ENCODE peak calls at places on chromosomes 4 and X, in ten cellular contexts. M is NB4; A is activated CD4-positive, alpha-beta T cell treated with anti-CD3 and anti-CD28 coated beads for 24 hours; Y is tibial nerve; S is mucosa of gallbladder; C is T-helper 2 cell; D is BE2C; K is left colon; O is EL; P is epithelial cell of esophagus. V is an unnamed sample.
A peak's percentile ranks its signal among the peaks of the same experiment; 100 is the strongest.

GRCh38 chr4:5037553-5038551 is 13.4 kb upstream of the STK32B start:
- DNase-seq in M (peak; percentile 96), S (no peak), D (no peak), A (no peak), Y (peak; percentile 75), P (peak; percentile 93), C (no peak), O (peak; percentile 99), K (no peak), V (no peak)

GRCh38 chr4:173415885-173416658 is 17.2 kb upstream of the SCRG1 start:
- DNase-seq in Y (peak; percentile 35), M (peak; percentile 97), C (no peak), S (peak; percentile 23), K (peak; percentile 12), P (no peak), D (no peak), O (no peak), A (no peak), V (no peak)

GRCh38 chrX:80812176-80812575 is 2.5 kb upstream of the BRWD3 start:
- DNase-seq in C (no peak), K (peak; percentile 20), D (peak; percentile 25), M (peak; percentile 83), A (no peak), S (peak; percentile 19), P (peak; percentile 22), O (peak; percentile 26), Y (peak; percentile 5), V (no peak)

GRCh38 chrX:149161438-149162088 is 343.5 kb downstream of the IDS start:
- DNase-seq in O (no peak), C (no peak), K (no peak), S (no peak), D (no peak), A (no peak), P (no peak), Y (no peak), M (no peak), V (no peak)

GRCh38 chr4:8242782-8243556 is 26.6 kb upstream of the HTRA3 start:
- DNase-seq in S (no peak), C (no peak), K (no peak), O (no peak), D (no peak), M (no peak), P (peak; percentile 23), Y (no peak), A (no peak), V (no peak)

GRCh38 chr4:119526786-119527550 is 101.6 kb downstream of the PDE5A start:
- DNase-seq in S (no peak), O (peak; percentile 8), M (no peak), C (no peak), D (no peak), Y (no peak), K (no peak), A (no peak), P (no peak), V (no peak)

GRCh38 chr4:139142980-139143379 is 34.0 kb downstream of the ELF2 start:
- DNase-seq in C (no peak), D (no peak), A (no peak), M (no peak), P (no peak), S (no peak), K (no peak), O (no peak), Y (no peak), V (no peak)

GRCh38 chr4:16224264-16224663 is 2.0 kb downstream of the TAPT1 start:
- DNase-seq in D (no peak), A (no peak), M (no peak), S (no peak), C (no peak), P (no peak), K (no peak), O (no peak), Y (no peak), V (no peak)

GRCh38 chr4:84159767-84160166 is 339.3 kb downstream of the NKX6-1 start:
- DNase-seq in K (peak; percentile 2), P (peak; percentile 13), S (peak; percentile 12), C (no peak), D (peak; percentile 69), M (peak; percentile 4), O (no peak), Y (no peak), A (no peak), V (no peak)

GRCh38 chr4:81625422-81626417 is 154.0 kb upstream of the RASGEF1B start:
- DNase-seq in K (no peak), M (no peak), P (no peak), Y (no peak), D (no peak), A (no peak), C (no peak), O (no peak), S (no peak), V (no peak)

GRCh38 chr4:39702716-39703115 is 4.8 kb downstream of the UBE2K start:
- DNase-seq in M (no peak), O (no peak), D (no peak), A (no peak), S (no peak), P (no peak), Y (no peak), K (no peak), C (no peak), V (no peak)

GRCh38 chr4:18980516-18981233 is 959.1 kb upstream of the LCORL start:
- DNase-seq in C (no peak), A (no peak), M (peak; percentile 37), K (no peak), O (no peak), D (no peak), P (peak; percentile 71), Y (no peak), S (no peak), V (no peak)

GRCh38 chr4:161208564-161208963 is 955.2 kb downstream of the FSTL5 start:
- DNase-seq in D (peak; percentile 12), K (no peak), C (no peak), Y (no peak), S (no peak), M (no peak), A (no peak), O (no peak), P (no peak), V (no peak)

GRCh38 chr4:152983221-152983620 is 47.1 kb downstream of the FHDC1 start:
- DNase-seq in Y (no peak), O (peak; percentile 21), K (no peak), A (no peak), P (no peak), S (no peak), D (no peak), C (no peak), M (no peak), V (no peak)

GRCh38 chrX:125883169-125883568 is 282.9 kb downstream of the DCAF12L2 start:
- DNase-seq in K (no peak), P (no peak), O (no peak), A (no peak), S (no peak), C (no peak), Y (no peak), M (no peak), D (no peak), V (no peak)

V was measured in NCI-H1048.